ENCODE peak calls at places on chromosome 9, in five cellular contexts. One of them, this sample, is unnamed.

GRCh38 chr9:127862075-127863011 is 7.9 kb upstream of the ENG start:
- DNase-seq in foreskin fibroblast: no peak
- DNase-seq in astrocyte of the spinal cord: no peak
- DNase-seq in spleen: peak
- DNase-seq in CD8-positive, alpha-beta T cell: peak
- DNase-seq in this sample: no peak

GRCh38 chr9:89281106-89281505 is 29.9 kb upstream of the CKS2 start:
- DNase-seq in CD8-positive, alpha-beta T cell: no peak
- DNase-seq in spleen: no peak
- DNase-seq in astrocyte of the spinal cord: no peak
- DNase-seq in foreskin fibroblast: no peak
- DNase-seq in this sample: no peak

GRCh38 chr9:132319421-132320110 is 35.2 kb downstream of the SETX start:
- DNase-seq in spleen: no peak
- DNase-seq in foreskin fibroblast: no peak
- DNase-seq in astrocyte of the spinal cord: no peak
- DNase-seq in CD8-positive, alpha-beta T cell: no peak
- DNase-seq in this sample: no peak

GRCh38 chr9:4021621-4022213 is 278.2 kb downstream of the GLIS3 start:
- DNase-seq in spleen: no peak
- DNase-seq in foreskin fibroblast: no peak
- DNase-seq in astrocyte of the spinal cord: no peak
- DNase-seq in CD8-positive, alpha-beta T cell: no peak
- DNase-seq in this sample: no peak

GRCh38 chr9:18759836-18760235 is 273.2 kb downstream of the SAXO1 start:
- DNase-seq in CD8-positive, alpha-beta T cell: no peak
- DNase-seq in foreskin fibroblast: no peak
- DNase-seq in astrocyte of the spinal cord: no peak
- DNase-seq in spleen: no peak
- DNase-seq in this sample: no peak

GRCh38 chr9:111922324-111923013 is 25.9 kb downstream of the UGCG start:
- DNase-seq in spleen: no peak
- DNase-seq in astrocyte of the spinal cord: no peak
- DNase-seq in foreskin fibroblast: no peak
- DNase-seq in CD8-positive, alpha-beta T cell: no peak
- DNase-seq in this sample: no peak

GRCh38 chr9:117649126-117649525 is 55.1 kb upstream of the TLR4 start:
- DNase-seq in spleen: no peak
- DNase-seq in foreskin fibroblast: no peak
- DNase-seq in CD8-positive, alpha-beta T cell: no peak
- DNase-seq in astrocyte of the spinal cord: no peak
- DNase-seq in this sample: no peak

GRCh38 chr9:17063535-17064135 is 71.2 kb upstream of the CNTLN start:
- DNase-seq in foreskin fibroblast: peak
- DNase-seq in spleen: no peak
- DNase-seq in CD8-positive, alpha-beta T cell: no peak
- DNase-seq in astrocyte of the spinal cord: peak
- DNase-seq in this sample: no peak

GRCh38 chr9:20914556-20914955 is 116.9 kb downstream of the HACD4 start:
- DNase-seq in foreskin fibroblast: no peak
- DNase-seq in CD8-positive, alpha-beta T cell: no peak
- DNase-seq in astrocyte of the spinal cord: no peak
- DNase-seq in spleen: no peak
- DNase-seq in this sample: no peak

GRCh38 chr9:124306098-124306735 is 48.5 kb downstream of the NEK6 start:
- DNase-seq in foreskin fibroblast: peak
- DNase-seq in astrocyte of the spinal cord: peak
- DNase-seq in CD8-positive, alpha-beta T cell: no peak
- DNase-seq in spleen: no peak
- DNase-seq in this sample: peak

GRCh38 chr9:4106744-4107143 is 193.1 kb downstream of the GLIS3 start:
- DNase-seq in CD8-positive, alpha-beta T cell: no peak
- DNase-seq in spleen: no peak
- DNase-seq in astrocyte of the spinal cord: peak
- DNase-seq in foreskin fibroblast: peak
- DNase-seq in this sample: peak

GRCh38 chr9:5608298-5609254 is 20.3 kb upstream of the RIC1 start:
- DNase-seq in astrocyte of the spinal cord: no peak
- DNase-seq in CD8-positive, alpha-beta T cell: no peak
- DNase-seq in foreskin fibroblast: no peak
- DNase-seq in spleen: no peak
- DNase-seq in this sample: no peak

GRCh38 chr9:92654481-92655301 is 15.2 kb downstream of the IPPK start:
- DNase-seq in foreskin fibroblast: no peak
- DNase-seq in spleen: peak
- DNase-seq in CD8-positive, alpha-beta T cell: no peak
- DNase-seq in astrocyte of the spinal cord: no peak
- DNase-seq in this sample: no peak

GRCh38 chr9:86407022-86407421 is 52.8 kb upstream of the TUT7 start:
- DNase-seq in astrocyte of the spinal cord: peak
- DNase-seq in foreskin fibroblast: peak
- DNase-seq in CD8-positive, alpha-beta T cell: no peak
- DNase-seq in spleen: no peak
- DNase-seq in this sample: peak

GRCh38 chr9:99811598-99812383 is 9.9 kb upstream of the NR4A3 start:
- DNase-seq in astrocyte of the spinal cord: no peak
- DNase-seq in spleen: no peak
- DNase-seq in CD8-positive, alpha-beta T cell: no peak
- DNase-seq in foreskin fibroblast: no peak
- DNase-seq in this sample: no peak

GRCh38 chr9:72365525-72366256 is 683 bp upstream of the ZFAND5 start:
- DNase-seq in CD8-positive, alpha-beta T cell: peak
- DNase-seq in astrocyte of the spinal cord: peak
- DNase-seq in foreskin fibroblast: peak
- DNase-seq in spleen: peak
- DNase-seq in this sample: peak

GRCh38 chr9:136807281-136808074 is at the start of gene RABL6:
- DNase-seq in astrocyte of the spinal cord: peak
- DNase-seq in CD8-positive, alpha-beta T cell: peak
- DNase-seq in spleen: peak
- DNase-seq in foreskin fibroblast: peak
- DNase-seq in this sample: no peak

GRCh38 chr9:76371901-76372300 is 22.3 kb downstream of the RFK start:
- DNase-seq in spleen: no peak
- DNase-seq in foreskin fibroblast: peak
- DNase-seq in CD8-positive, alpha-beta T cell: no peak
- DNase-seq in astrocyte of the spinal cord: peak
- DNase-seq in this sample: no peak

GRCh38 chr9:114905160-114905940 is 25.0 kb downstream of the TNFSF8 start:
- DNase-seq in astrocyte of the spinal cord: no peak
- DNase-seq in foreskin fibroblast: no peak
- DNase-seq in CD8-positive, alpha-beta T cell: no peak
- DNase-seq in spleen: no peak
- DNase-seq in this sample: no peak

GRCh38 chr9:114156311-114156657 is 947 bp downstream of the COL27A1 start:
- DNase-seq in astrocyte of the spinal cord: no peak
- DNase-seq in foreskin fibroblast: no peak
- DNase-seq in spleen: no peak
- DNase-seq in CD8-positive, alpha-beta T cell: no peak
- DNase-seq in this sample: no peak

GRCh38 chr9:112170235-112170634 is 4.9 kb downstream of the SUSD1 start:
- DNase-seq in CD8-positive, alpha-beta T cell: no peak
- DNase-seq in spleen: no peak
- DNase-seq in foreskin fibroblast: no peak
- DNase-seq in astrocyte of the spinal cord: no peak
- DNase-seq in this sample: no peak

GRCh38 chr9:86175223-86175622 is 75.9 kb upstream of the GOLM1 start:
- DNase-seq in spleen: no peak
- DNase-seq in foreskin fibroblast: no peak
- DNase-seq in CD8-positive, alpha-beta T cell: no peak
- DNase-seq in astrocyte of the spinal cord: no peak
- DNase-seq in this sample: no peak

GRCh38 chr9:99108131-99108530 is 3.2 kb downstream of the TGFBR1 start:
- DNase-seq in astrocyte of the spinal cord: no peak
- DNase-seq in foreskin fibroblast: no peak
- DNase-seq in CD8-positive, alpha-beta T cell: no peak
- DNase-seq in spleen: no peak
- DNase-seq in this sample: no peak

GRCh38 chr9:120397453-120397852 is 182.5 kb downstream of the CDK5RAP2 start:
- DNase-seq in foreskin fibroblast: no peak
- DNase-seq in CD8-positive, alpha-beta T cell: no peak
- DNase-seq in spleen: no peak
- DNase-seq in astrocyte of the spinal cord: no peak
- DNase-seq in this sample: no peak

GRCh38 chr9:89342948-89343347 is 24.6 kb downstream of the SECISBP2 start:
- DNase-seq in astrocyte of the spinal cord: no peak
- DNase-seq in foreskin fibroblast: no peak
- DNase-seq in CD8-positive, alpha-beta T cell: no peak
- DNase-seq in spleen: no peak
- DNase-seq in this sample: no peak

GRCh38 chr9:87441251-87441650 is 56.4 kb upstream of the DAPK1 start:
- DNase-seq in foreskin fibroblast: no peak
- DNase-seq in spleen: no peak
- DNase-seq in astrocyte of the spinal cord: no peak
- DNase-seq in CD8-positive, alpha-beta T cell: no peak
- DNase-seq in this sample: no peak

GRCh38 chr9:109771796-109772525 is 8.0 kb upstream of the PALM2AKAP2 start:
- DNase-seq in astrocyte of the spinal cord: peak
- DNase-seq in spleen: no peak
- DNase-seq in CD8-positive, alpha-beta T cell: no peak
- DNase-seq in foreskin fibroblast: no peak
- DNase-seq in this sample: no peak
- H3K4me3 ChIP-seq in astrocyte of the spinal cord: no peak
- H3K4me3 ChIP-seq in spleen: no peak
- H3K4me3 ChIP-seq in CD8-positive, alpha-beta T cell: no peak
- H3K4me3 ChIP-seq in foreskin fibroblast: no peak
- H3K4me3 ChIP-seq in this sample: no peak

GRCh38 chr9:106857811-106858470 is 5.0 kb upstream of the ZNF462 start:
- DNase-seq in CD8-positive, alpha-beta T cell: no peak
- DNase-seq in foreskin fibroblast: no peak
- DNase-seq in spleen: no peak
- DNase-seq in astrocyte of the spinal cord: no peak
- DNase-seq in this sample: no peak
- H3K4me3 ChIP-seq in CD8-positive, alpha-beta T cell: no peak
- H3K4me3 ChIP-seq in foreskin fibroblast: no peak
- H3K4me3 ChIP-seq in spleen: no peak
- H3K4me3 ChIP-seq in astrocyte of the spinal cord: no peak
- H3K4me3 ChIP-seq in this sample: no peak

GRCh38 chr9:121699271-121700164 is 48.1 kb downstream of the DAB2IP start:
- DNase-seq in astrocyte of the spinal cord: peak
- DNase-seq in CD8-positive, alpha-beta T cell: peak
- DNase-seq in spleen: peak
- DNase-seq in foreskin fibroblast: no peak
- DNase-seq in this sample: no peak

GRCh38 chr9:121700165-121700830 is 48.9 kb downstream of the DAB2IP start:
- DNase-seq in spleen: peak
- DNase-seq in foreskin fibroblast: no peak
- DNase-seq in CD8-positive, alpha-beta T cell: no peak
- DNase-seq in astrocyte of the spinal cord: peak
- DNase-seq in this sample: no peak

GRCh38 chr9:121701736-121702261 is 50.4 kb downstream of the DAB2IP start:
- DNase-seq in CD8-positive, alpha-beta T cell: no peak
- DNase-seq in foreskin fibroblast: no peak
- DNase-seq in spleen: no peak
- DNase-seq in astrocyte of the spinal cord: no peak
- DNase-seq in this sample: no peak

GRCh38 chr9:121698627-121699270 is 47.3 kb downstream of the DAB2IP start:
- DNase-seq in spleen: peak
- DNase-seq in astrocyte of the spinal cord: no peak
- DNase-seq in CD8-positive, alpha-beta T cell: no peak
- DNase-seq in foreskin fibroblast: no peak
- DNase-seq in this sample: no peak

GRCh38 chr9:121700831-121701419 is 49.5 kb downstream of the DAB2IP start:
- DNase-seq in foreskin fibroblast: no peak
- DNase-seq in CD8-positive, alpha-beta T cell: no peak
- DNase-seq in astrocyte of the spinal cord: no peak
- DNase-seq in spleen: no peak
- DNase-seq in this sample: no peak
- H3K4me3 ChIP-seq in foreskin fibroblast: peak
- H3K4me3 ChIP-seq in CD8-positive, alpha-beta T cell: no peak
- H3K4me3 ChIP-seq in astrocyte of the spinal cord: peak
- H3K4me3 ChIP-seq in spleen: no peak
- H3K4me3 ChIP-seq in this sample: no peak

GRCh38 chr9:126613656-126614055 is at the start of gene LMX1B:
- DNase-seq in foreskin fibroblast: peak
- DNase-seq in CD8-positive, alpha-beta T cell: no peak
- DNase-seq in spleen: no peak
- DNase-seq in astrocyte of the spinal cord: no peak
- DNase-seq in this sample: peak

GRCh38 chr9:126612813-126613641 is 701 bp upstream of the LMX1B start:
- DNase-seq in foreskin fibroblast: no peak
- DNase-seq in CD8-positive, alpha-beta T cell: no peak
- DNase-seq in astrocyte of the spinal cord: no peak
- DNase-seq in spleen: no peak
- DNase-seq in this sample: no peak

GRCh38 chr9:126612329-126612812 is 1.4 kb upstream of the LMX1B start:
- DNase-seq in astrocyte of the spinal cord: no peak
- DNase-seq in foreskin fibroblast: no peak
- DNase-seq in spleen: no peak
- DNase-seq in CD8-positive, alpha-beta T cell: no peak
- DNase-seq in this sample: no peak

GRCh38 chr9:126611188-126611587 is 2.5 kb upstream of the LMX1B start:
- DNase-seq in CD8-positive, alpha-beta T cell: no peak
- DNase-seq in astrocyte of the spinal cord: no peak
- DNase-seq in foreskin fibroblast: no peak
- DNase-seq in spleen: no peak
- DNase-seq in this sample: no peak

DNA sequence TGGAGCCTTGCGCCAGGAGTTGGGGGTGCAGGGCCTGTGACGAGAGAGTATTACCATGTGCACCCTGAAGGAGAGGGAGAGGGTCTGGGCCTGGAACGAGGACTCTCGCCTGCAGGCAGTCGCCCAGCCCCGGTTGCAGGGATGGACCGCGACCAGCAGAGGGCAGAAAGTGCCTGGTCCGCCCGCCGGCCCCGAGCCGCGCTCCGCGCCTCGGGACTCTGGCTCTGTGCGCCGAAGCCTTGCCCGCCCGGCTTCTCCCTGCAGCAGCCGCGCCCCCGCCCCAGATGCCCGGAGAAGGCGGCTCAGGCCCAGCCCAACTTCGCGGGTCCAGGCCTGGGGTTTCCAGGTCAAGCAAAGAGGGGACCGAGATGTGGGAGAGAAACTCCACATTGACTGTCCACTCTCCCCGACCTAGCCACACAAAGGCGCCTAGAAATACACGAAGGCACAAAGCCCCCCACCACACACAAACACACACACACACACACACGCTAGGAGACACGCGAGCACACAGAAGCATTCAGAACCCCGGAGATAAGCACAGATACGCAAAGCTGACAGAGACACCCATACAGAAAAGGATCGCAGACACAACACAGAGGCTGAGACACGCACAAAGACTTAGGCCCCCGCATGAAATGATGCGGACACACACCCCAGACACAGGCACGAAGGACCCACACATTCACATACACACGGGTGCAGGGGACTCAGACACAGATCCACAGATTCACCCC is 2.0 kb upstream of the LMX1B start:
- DNase-seq in foreskin fibroblast: peak
- DNase-seq in spleen: peak
- DNase-seq in astrocyte of the spinal cord: peak
- DNase-seq in CD8-positive, alpha-beta T cell: peak
- DNase-seq in this sample: peak
- H3K4me3 ChIP-seq in foreskin fibroblast: no peak
- H3K4me3 ChIP-seq in spleen: peak
- H3K4me3 ChIP-seq in astrocyte of the spinal cord: no peak
- H3K4me3 ChIP-seq in CD8-positive, alpha-beta T cell: peak
- H3K4me3 ChIP-seq in this sample: no peak

GRCh38 chr9:122900791-122901190 is 4.4 kb downstream of the RC3H2 start:
- DNase-seq in CD8-positive, alpha-beta T cell: no peak
- DNase-seq in astrocyte of the spinal cord: peak
- DNase-seq in foreskin fibroblast: no peak
- DNase-seq in spleen: no peak
- DNase-seq in this sample: no peak
- H3K4me3 ChIP-seq in CD8-positive, alpha-beta T cell: no peak
- H3K4me3 ChIP-seq in astrocyte of the spinal cord: no peak
- H3K4me3 ChIP-seq in foreskin fibroblast: peak
- H3K4me3 ChIP-seq in spleen: peak
- H3K4me3 ChIP-seq in this sample: no peak

This sample was measured in skeletal muscle cell.